ENCODE peak calls at places on chromosomes 3 and 15, in nine cellular contexts. P, X, T, D, R, F, M, U and K are unnamed samples.

GRCh38 chr15:99108993-99109392 is 4.1 kb downstream of the SYNM start:
- DNase-seq in P (no peak), F (no peak), X (no peak), R (no peak), U (no peak), M (no peak), D (no peak), T (no peak), K (no peak)

GRCh38 chr3:52182691-52183090 is 15.3 kb upstream of the ALAS1 start:
- DNase-seq in U (no peak), R (no peak), D (no peak), M (no peak), P (no peak), X (no peak), T (no peak), F (no peak), K (no peak)

GRCh38 chr15:82663186-82663600 is 16.0 kb upstream of the CPEB1 start:
- DNase-seq in D (peak; percentile 91), T (no peak), X (peak; percentile 71), M (no peak), R (peak; percentile 75), P (no peak), F (peak; percentile 31), U (peak; percentile 48), K (no peak)

GRCh38 chr3:25478358-25478757 is 50.3 kb downstream of the RARB start:
- DNase-seq in D (no peak), M (no peak), P (no peak), T (peak; percentile 35), X (no peak), R (no peak), F (no peak), U (no peak), K (no peak)

GRCh38 chr15:38652998-38653397 is 88.4 kb upstream of the RASGRP1 start:
- DNase-seq in P (no peak), M (no peak), X (peak; percentile 67), U (no peak), T (no peak), F (peak; percentile 74), D (no peak), R (peak; percentile 92), K (no peak)

GRCh38 chr3:128554100-128554464 is 61.1 kb upstream of the GATA2 start:
- DNase-seq in P (no peak), D (no peak), M (peak; percentile 12), X (no peak), T (no peak), R (no peak), F (no peak), U (peak; percentile 65), K (no peak)

GRCh38 chr15:90883971-90884718 is at the start of gene FES:
- DNase-seq in X (peak; percentile 49), M (no peak), U (no peak), R (no peak), D (peak; percentile 92), P (no peak), T (no peak), F (no peak), K (no peak)

GRCh38 chr3:69294014-69294771 is 91.7 kb downstream of the FRMD4B start:
- DNase-seq in P (no peak), D (no peak), T (peak; percentile 26), U (peak; percentile 64), F (no peak), M (no peak), R (no peak), X (no peak), K (peak; percentile 16)

GRCh38 chr3:13546667-13547171 is 2.2 kb upstream of the FBLN2 start:
- DNase-seq in X (no peak), F (no peak), M (no peak), D (peak; percentile 59), T (no peak), P (no peak), U (no peak), R (no peak), K (peak; percentile 13)

GRCh38 chr15:51046799-51047449 is 47.8 kb downstream of the TNFAIP8L3 start:
- DNase-seq in F (no peak), D (no peak), U (peak; percentile 29), X (no peak), T (no peak), M (no peak), R (no peak), P (no peak), K (peak; percentile 72)

GRCh38 chr3:13268120-13268519 is 152.0 kb downstream of the NUP210 start:
- DNase-seq in U (no peak), T (no peak), F (no peak), D (no peak), R (no peak), X (no peak), M (no peak), P (no peak), K (no peak)

GRCh38 chr3:116517308-116517707 is 72.0 kb upstream of the LSAMP start:
- DNase-seq in U (no peak), F (no peak), R (no peak), M (no peak), D (peak; percentile 23), X (no peak), T (no peak), P (no peak), K (peak; percentile 52)

GRCh38 chr3:195868866-195869412 is 39.4 kb downstream of the TNK2 start:
- DNase-seq in R (no peak), P (no peak), F (no peak), X (no peak), T (no peak), D (peak; percentile 66), M (no peak), U (no peak), K (no peak)

GRCh38 chr3:44104668-44105321 is 136.9 kb upstream of the TOPAZ1 start:
- DNase-seq in D (no peak), M (no peak), X (peak; percentile 59), R (peak; percentile 77), T (no peak), F (no peak), P (no peak), U (peak; percentile 93), K (no peak)

GRCh38 chr3:50050361-50050760 is 38.4 kb upstream of the RBM5 start:
- DNase-seq in R (no peak), X (no peak), T (no peak), P (no peak), D (no peak), F (no peak), M (no peak), U (peak; percentile 41), K (peak; percentile 38)

GRCh38 chr3:16516695-16517481 is 3.4 kb upstream of the RFTN1 start:
- DNase-seq in R (peak; percentile 58), F (no peak), M (no peak), X (peak; percentile 47), U (peak; percentile 63), D (peak; percentile 74), T (peak; percentile 37), P (no peak), K (peak; percentile 84)

GRCh38 chr3:123137001-123137400 is 64.7 kb upstream of the SEC22A start:
- DNase-seq in M (no peak), P (no peak), T (no peak), F (no peak), R (no peak), D (no peak), X (no peak), U (no peak), K (no peak)